ENCODE peak calls at places on chromosome 1, in six cellular contexts. One of them, this sample, is unnamed.

GRCh38 chr1:71294178-71294577 is 213.3 kb upstream of the ZRANB2 start:
- DNase-seq in fibroblast of lung: peak; percentile 20
- DNase-seq in MCF 10A: no peak
- DNase-seq in left ventricle myocardium inferior: no peak
- DNase-seq in HFFc6: peak; percentile 31
- DNase-seq in type B pancreatic cell: no peak
- DNase-seq in this sample: no peak

GRCh38 chr1:234175363-234175762 is 197.9 kb upstream of the COA6 start:
- DNase-seq in left ventricle myocardium inferior: no peak
- DNase-seq in fibroblast of lung: no peak
- DNase-seq in type B pancreatic cell: no peak
- DNase-seq in HFFc6: no peak
- DNase-seq in MCF 10A: no peak
- DNase-seq in this sample: no peak

GRCh38 chr1:207672525-207673130 is 27.7 kb downstream of the CR1L start:
- DNase-seq in left ventricle myocardium inferior: no peak
- DNase-seq in HFFc6: peak; percentile 56
- DNase-seq in fibroblast of lung: peak; percentile 34
- DNase-seq in MCF 10A: peak; percentile 86
- DNase-seq in type B pancreatic cell: no peak
- DNase-seq in this sample: no peak

GRCh38 chr1:219651993-219652392 is 39.1 kb upstream of the ZC3H11B start:
- DNase-seq in left ventricle myocardium inferior: no peak
- DNase-seq in type B pancreatic cell: no peak
- DNase-seq in fibroblast of lung: peak; percentile 61
- DNase-seq in MCF 10A: no peak
- DNase-seq in HFFc6: no peak
- DNase-seq in this sample: no peak

GRCh38 chr1:96236156-96236739 is 485.3 kb upstream of the PTBP2 start:
- DNase-seq in HFFc6: peak; percentile 55
- DNase-seq in MCF 10A: peak; percentile 70
- DNase-seq in type B pancreatic cell: no peak
- DNase-seq in fibroblast of lung: peak; percentile 56
- DNase-seq in left ventricle myocardium inferior: no peak
- DNase-seq in this sample: peak; percentile 54

GRCh38 chr1:62271932-62272728 is 47.1 kb downstream of the KANK4 start:
- DNase-seq in type B pancreatic cell: no peak
- DNase-seq in left ventricle myocardium inferior: no peak
- DNase-seq in MCF 10A: no peak
- DNase-seq in HFFc6: peak; percentile 8
- DNase-seq in fibroblast of lung: no peak
- DNase-seq in this sample: no peak

GRCh38 chr1:171954386-171954785 is 113.1 kb downstream of the DNM3 start:
- DNase-seq in MCF 10A: no peak
- DNase-seq in type B pancreatic cell: no peak
- DNase-seq in left ventricle myocardium inferior: no peak
- DNase-seq in HFFc6: no peak
- DNase-seq in fibroblast of lung: no peak
- DNase-seq in this sample: no peak

GRCh38 chr1:19326748-19327065 is 14.6 kb downstream of the SLC66A1 start:
- DNase-seq in HFFc6: no peak
- DNase-seq in type B pancreatic cell: no peak
- DNase-seq in fibroblast of lung: no peak
- DNase-seq in left ventricle myocardium inferior: no peak
- DNase-seq in MCF 10A: no peak
- DNase-seq in this sample: no peak

GRCh38 chr1:20380175-20380574 is 89.5 kb downstream of the VWA5B1 start:
- DNase-seq in type B pancreatic cell: no peak
- DNase-seq in left ventricle myocardium inferior: no peak
- DNase-seq in fibroblast of lung: no peak
- DNase-seq in HFFc6: no peak
- DNase-seq in MCF 10A: no peak
- DNase-seq in this sample: no peak

GRCh38 chr1:9653195-9653782 is 1.8 kb downstream of the PIK3CD start:
- DNase-seq in MCF 10A: no peak
- DNase-seq in type B pancreatic cell: no peak
- DNase-seq in HFFc6: no peak
- DNase-seq in left ventricle myocardium inferior: no peak
- DNase-seq in fibroblast of lung: no peak
- DNase-seq in this sample: no peak

GRCh38 chr1:32728413-32729077 is 26.0 kb upstream of the SYNC start:
- DNase-seq in HFFc6: no peak
- DNase-seq in fibroblast of lung: no peak
- DNase-seq in type B pancreatic cell: no peak
- DNase-seq in MCF 10A: no peak
- DNase-seq in left ventricle myocardium inferior: no peak
- DNase-seq in this sample: no peak

GRCh38 chr1:88701275-88701674 is 17.2 kb downstream of the PKN2 start:
- DNase-seq in HFFc6: no peak
- DNase-seq in fibroblast of lung: no peak
- DNase-seq in MCF 10A: no peak
- DNase-seq in left ventricle myocardium inferior: no peak
- DNase-seq in type B pancreatic cell: no peak
- DNase-seq in this sample: no peak

GRCh38 chr1:9281907-9282306 is 10.8 kb upstream of the SPSB1 start:
- DNase-seq in fibroblast of lung: no peak
- DNase-seq in MCF 10A: no peak
- DNase-seq in HFFc6: no peak
- DNase-seq in left ventricle myocardium inferior: no peak
- DNase-seq in type B pancreatic cell: no peak
- DNase-seq in this sample: no peak

GRCh38 chr1:15406911-15407559 is 2.7 kb upstream of the EFHD2 start:
- DNase-seq in type B pancreatic cell: no peak
- DNase-seq in MCF 10A: peak; percentile 73
- DNase-seq in fibroblast of lung: peak; percentile 91
- DNase-seq in HFFc6: peak; percentile 80
- DNase-seq in left ventricle myocardium inferior: no peak
- DNase-seq in this sample: peak; percentile 62

DNA sequence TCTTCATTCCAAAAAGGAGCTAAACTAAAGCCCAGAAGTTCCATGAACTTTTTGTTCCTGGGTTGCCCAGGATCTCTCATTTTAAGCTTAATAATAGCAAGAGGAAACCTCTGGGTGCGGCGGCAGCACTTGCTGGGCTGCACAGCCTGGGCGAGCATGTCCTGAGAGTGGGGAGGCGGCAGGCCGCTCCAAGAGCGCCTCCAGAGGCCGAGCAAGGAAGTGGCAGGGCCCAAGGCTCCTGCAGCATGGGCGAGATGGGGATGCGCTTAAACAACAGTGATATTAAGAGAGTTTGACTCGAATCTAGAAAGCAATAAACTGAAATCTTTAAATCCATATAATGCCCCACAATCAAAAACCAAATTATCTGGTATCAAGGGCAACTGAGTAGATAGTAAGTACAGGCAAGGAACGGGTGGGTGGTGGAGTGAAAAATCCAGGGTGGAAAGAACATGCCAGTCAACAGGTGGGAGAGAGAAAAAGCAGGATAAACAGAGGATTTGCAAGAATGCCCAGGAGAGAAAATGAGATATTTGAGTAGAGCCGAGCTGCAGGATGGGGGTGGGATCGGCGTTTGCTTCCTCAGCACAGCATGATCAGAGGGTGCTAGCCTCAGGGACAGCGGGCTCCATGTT is 14.1 kb upstream of the TNR start:
- DNase-seq in MCF 10A: peak; percentile 64
- DNase-seq in fibroblast of lung: no peak
- DNase-seq in left ventricle myocardium inferior: no peak
- DNase-seq in HFFc6: no peak
- DNase-seq in type B pancreatic cell: no peak
- DNase-seq in this sample: no peak
- TF ChIP-seq CTCF in MCF 10A: peak; percentile 93
- TF ChIP-seq CTCF in fibroblast of lung: peak; percentile 43
- TF ChIP-seq CTCF in left ventricle myocardium inferior: peak; percentile 77
- TF ChIP-seq CTCF in HFFc6: peak; percentile 60
- TF ChIP-seq CTCF in type B pancreatic cell: peak; percentile 91
- TF ChIP-seq CTCF in this sample: peak; percentile 39

DNA sequence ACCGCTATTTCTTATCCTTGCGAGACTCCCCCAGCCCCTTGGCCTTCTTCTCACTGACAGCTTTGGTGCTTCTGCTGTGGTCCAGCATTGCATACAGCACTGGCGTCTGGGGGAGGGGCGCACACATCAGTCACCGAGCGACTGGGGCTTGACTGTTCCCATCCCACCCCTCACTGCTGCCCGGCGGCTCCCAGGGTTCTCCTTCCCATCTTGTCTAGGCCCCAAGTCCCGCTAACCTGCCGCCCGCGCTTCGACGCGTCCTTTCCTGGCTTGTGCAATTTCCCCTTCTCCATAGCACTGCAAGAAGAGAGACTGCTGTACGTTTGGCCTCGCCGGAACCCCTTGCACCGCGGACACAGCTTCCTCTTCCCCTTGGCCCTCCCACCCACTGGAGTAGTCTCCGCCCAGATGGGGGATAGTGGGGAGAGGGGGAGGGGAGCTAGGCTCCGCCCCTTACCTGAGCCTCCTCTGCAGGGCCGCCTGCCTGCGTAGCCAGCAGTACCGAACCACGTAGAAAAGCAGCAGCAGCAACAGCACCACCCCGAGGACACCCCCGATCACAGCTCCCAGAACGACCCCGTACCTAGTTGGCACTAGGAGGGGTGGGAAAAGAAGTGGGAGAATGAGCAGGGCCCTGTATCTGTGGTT is 3.8 kb downstream of the MPZ start:
- DNase-seq in fibroblast of lung: peak; percentile 47
- DNase-seq in HFFc6: no peak
- DNase-seq in MCF 10A: no peak
- DNase-seq in left ventricle myocardium inferior: peak; percentile 74
- DNase-seq in type B pancreatic cell: peak; percentile 80
- DNase-seq in this sample: no peak
- TF ChIP-seq CTCF in fibroblast of lung: peak; percentile 32
- TF ChIP-seq CTCF in HFFc6: peak; percentile 12
- TF ChIP-seq CTCF in MCF 10A: no peak
- TF ChIP-seq CTCF in left ventricle myocardium inferior: peak; percentile 37
- TF ChIP-seq CTCF in type B pancreatic cell: peak; percentile 46
- TF ChIP-seq CTCF in this sample: peak; percentile 13

GRCh38 chr1:230308821-230309220 is 117.3 kb downstream of the PGBD5 start:
- DNase-seq in left ventricle myocardium inferior: no peak
- DNase-seq in MCF 10A: no peak
- DNase-seq in fibroblast of lung: no peak
- DNase-seq in HFFc6: no peak
- DNase-seq in type B pancreatic cell: no peak
- DNase-seq in this sample: no peak

GRCh38 chr1:230309646-230310177 is 116.4 kb downstream of the PGBD5 start:
- DNase-seq in fibroblast of lung: no peak
- DNase-seq in type B pancreatic cell: no peak
- DNase-seq in left ventricle myocardium inferior: no peak
- DNase-seq in MCF 10A: no peak
- DNase-seq in HFFc6: no peak
- DNase-seq in this sample: no peak

GRCh38 chr1:230306158-230306557 is 120.0 kb downstream of the PGBD5 start:
- DNase-seq in left ventricle myocardium inferior: no peak
- DNase-seq in HFFc6: no peak
- DNase-seq in MCF 10A: peak; percentile 35
- DNase-seq in type B pancreatic cell: no peak
- DNase-seq in fibroblast of lung: no peak
- DNase-seq in this sample: no peak

GRCh38 chr1:230307213-230307612 is 118.9 kb downstream of the PGBD5 start:
- DNase-seq in MCF 10A: peak; percentile 83
- DNase-seq in left ventricle myocardium inferior: no peak
- DNase-seq in type B pancreatic cell: no peak
- DNase-seq in HFFc6: no peak
- DNase-seq in fibroblast of lung: peak; percentile 54
- DNase-seq in this sample: no peak

DNA sequence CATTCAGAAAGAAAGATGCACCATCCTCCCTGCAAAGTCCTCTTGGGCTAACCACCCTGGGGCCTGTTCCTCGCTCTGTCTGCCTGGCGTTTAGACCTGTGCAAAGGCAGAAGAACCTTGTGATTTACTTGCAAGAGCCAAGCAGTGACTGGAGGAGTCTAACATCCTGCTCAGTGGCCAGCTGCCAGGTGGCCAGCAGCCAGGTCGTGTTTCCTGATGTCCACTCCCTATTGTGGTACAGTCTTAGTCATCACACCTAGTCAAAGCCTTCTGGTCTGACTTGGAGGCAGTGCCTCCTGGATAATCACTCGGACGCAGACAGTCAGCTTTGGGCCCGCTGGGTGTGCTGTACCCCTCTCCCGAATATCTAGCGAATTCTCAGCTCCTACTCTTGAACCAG is 118.1 kb downstream of the PGBD5 start:
- DNase-seq in type B pancreatic cell: no peak
- DNase-seq in MCF 10A: peak; percentile 100
- DNase-seq in fibroblast of lung: peak; percentile 96
- DNase-seq in left ventricle myocardium inferior: peak; percentile 69
- DNase-seq in HFFc6: peak; percentile 77
- DNase-seq in this sample: peak; percentile 11
- TF ChIP-seq CTCF in type B pancreatic cell: no peak
- TF ChIP-seq CTCF in MCF 10A: no peak
- TF ChIP-seq CTCF in fibroblast of lung: no peak
- TF ChIP-seq CTCF in left ventricle myocardium inferior: no peak
- TF ChIP-seq CTCF in HFFc6: no peak
- TF ChIP-seq CTCF in this sample: no peak

GRCh38 chr1:86832409-86832808 is 81.5 kb downstream of the SELENOF start:
- DNase-seq in HFFc6: no peak
- DNase-seq in fibroblast of lung: no peak
- DNase-seq in type B pancreatic cell: no peak
- DNase-seq in left ventricle myocardium inferior: no peak
- DNase-seq in MCF 10A: no peak
- DNase-seq in this sample: no peak
- TF ChIP-seq CTCF in HFFc6: no peak
- TF ChIP-seq CTCF in fibroblast of lung: no peak
- TF ChIP-seq CTCF in type B pancreatic cell: no peak
- TF ChIP-seq CTCF in left ventricle myocardium inferior: no peak
- TF ChIP-seq CTCF in MCF 10A: no peak
- TF ChIP-seq CTCF in this sample: no peak

DNA sequence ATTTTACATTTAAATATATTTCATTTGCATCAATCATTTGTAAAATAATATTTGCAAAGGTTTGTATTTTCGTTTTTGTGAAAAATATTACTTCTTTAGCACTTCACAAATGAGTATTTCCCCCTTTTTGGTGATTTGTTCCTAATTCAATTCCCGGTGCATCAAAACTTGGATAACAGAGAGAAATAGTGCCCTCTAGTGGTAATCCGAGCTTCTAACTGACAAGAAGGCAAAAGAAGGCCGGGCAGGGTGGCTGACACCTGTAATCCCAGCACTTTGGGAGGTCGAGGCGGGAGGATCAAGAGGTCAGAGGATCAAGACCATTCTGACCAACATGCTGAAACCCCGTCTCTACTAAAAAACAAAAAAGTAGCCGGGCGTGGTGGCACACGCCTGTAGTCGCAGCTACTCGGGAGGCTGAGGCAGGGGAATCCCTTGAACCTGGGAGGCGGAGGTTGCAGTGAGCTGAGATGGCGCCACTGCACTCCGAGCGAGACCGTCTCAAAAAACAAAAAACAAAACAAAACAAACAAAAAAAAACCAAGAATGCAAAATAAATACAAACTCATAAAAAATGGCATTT is 137.7 kb downstream of the COL11A1 start:
- DNase-seq in type B pancreatic cell: no peak
- DNase-seq in MCF 10A: peak; percentile 68
- DNase-seq in HFFc6: peak; percentile 51
- DNase-seq in left ventricle myocardium inferior: no peak
- DNase-seq in fibroblast of lung: peak; percentile 47
- DNase-seq in this sample: peak; percentile 30
- TF ChIP-seq CTCF in type B pancreatic cell: peak; percentile 85
- TF ChIP-seq CTCF in MCF 10A: peak; percentile 67
- TF ChIP-seq CTCF in HFFc6: peak; percentile 91
- TF ChIP-seq CTCF in left ventricle myocardium inferior: peak; percentile 49
- TF ChIP-seq CTCF in fibroblast of lung: peak; percentile 61
- TF ChIP-seq CTCF in this sample: peak; percentile 60

GRCh38 chr1:212791676-212792395 is at the start of the genes NSL1 and TATDN3:
- DNase-seq in MCF 10A: peak; percentile 98
- DNase-seq in fibroblast of lung: peak; percentile 92
- DNase-seq in left ventricle myocardium inferior: peak; percentile 88
- DNase-seq in HFFc6: peak; percentile 92
- DNase-seq in type B pancreatic cell: peak; percentile 98
- DNase-seq in this sample: peak; percentile 85
- TF ChIP-seq CTCF in MCF 10A: no peak
- TF ChIP-seq CTCF in fibroblast of lung: no peak
- TF ChIP-seq CTCF in left ventricle myocardium inferior: no peak
- TF ChIP-seq CTCF in HFFc6: no peak
- TF ChIP-seq CTCF in type B pancreatic cell: no peak
- TF ChIP-seq CTCF in this sample: no peak

This sample was measured in AG09319.